ENCODE peak calls at places on chromosomes 5 and 9, in seven cellular contexts. T, D, J, N, B, H and S are unnamed samples.

GRCh38 chr9:4793412-4794005 is 765 bp downstream of the RCL1 start:
- DNase-seq in T (peak; percentile 4), N (no peak), H (no peak), B (no peak), D (no peak), J (no peak), S (no peak)

GRCh38 chr9:105157178-105157583 is 87.3 kb upstream of the SLC44A1 start:
- DNase-seq in N (peak; percentile 60), B (peak; percentile 68), H (peak; percentile 71), J (no peak), T (peak; percentile 71), D (peak; percentile 73), S (no peak)

GRCh38 chr9:128262687-128263086 is 13.1 kb downstream of the GOLGA2 start:
- DNase-seq in B (no peak), T (no peak), J (no peak), H (no peak), D (no peak), N (no peak), S (no peak)

GRCh38 chr5:94891565-94892362 is 273.3 kb downstream of the SLF1 start:
- DNase-seq in N (no peak), J (no peak), T (no peak), H (no peak), D (no peak), B (no peak), S (no peak)

GRCh38 chr5:69001605-69002004 is 92.2 kb upstream of the SLC30A5 start:
- DNase-seq in B (no peak), H (no peak), T (no peak), N (no peak), D (no peak), J (no peak), S (no peak)

GRCh38 chr5:148938535-148938907 is 112.1 kb downstream of the ADRB2 start:
- DNase-seq in B (no peak), H (no peak), D (no peak), N (no peak), J (no peak), T (no peak), S (no peak)

GRCh38 chr9:90915693-90916092 is 114.1 kb downstream of the SYK start:
- DNase-seq in B (no peak), N (no peak), J (no peak), T (no peak), D (peak; percentile 26), H (no peak), S (no peak)

GRCh38 chr5:159451197-159452052 is 121.1 kb upstream of the IL12B start:
- DNase-seq in D (peak; percentile 94), T (peak; percentile 94), J (no peak), N (peak; percentile 88), H (peak; percentile 51), B (no peak), S (no peak)

GRCh38 chr5:155761502-155761901 is 565.5 kb upstream of the SGCD start:
- DNase-seq in N (no peak), D (no peak), H (no peak), T (no peak), B (no peak), J (no peak), S (no peak)

GRCh38 chr9:133930046-133931015 is 61.8 kb downstream of the VAV2 start:
- DNase-seq in T (no peak), B (no peak), H (no peak), J (no peak), D (no peak), N (no peak), S (no peak)

GRCh38 chr5:115100556-115100955 is 69.2 kb downstream of the TRIM36 start:
- DNase-seq in N (no peak), J (no peak), T (peak; percentile 3), D (peak; percentile 10), H (no peak), B (no peak), S (no peak)

GRCh38 chr5:96463106-96463505 is 30.1 kb upstream of the PCSK1 start:
- DNase-seq in H (no peak), B (peak; percentile 13), T (no peak), J (no peak), D (no peak), N (no peak), S (no peak)

GRCh38 chr9:78298046-78298511 is 1.2 kb downstream of the PSAT1 start:
- DNase-seq in D (peak; percentile 24), H (no peak), T (no peak), J (no peak), N (no peak), B (peak; percentile 31), S (no peak)

GRCh38 chr5:93145767-93146166 is 435.3 kb downstream of the NR2F1-AS1 start:
- DNase-seq in H (no peak), T (no peak), B (no peak), D (peak; percentile 16), N (no peak), J (no peak), S (no peak)

GRCh38 chr9:119736478-119737454 is 367.5 kb upstream of the BRINP1 start:
- DNase-seq in H (no peak), N (no peak), J (no peak), B (no peak), T (no peak), D (no peak), S (no peak)

GRCh38 chr5:147830035-147830434 is 1.4 kb downstream of the SPINK1 start:
- DNase-seq in B (no peak), J (no peak), H (no peak), N (no peak), T (no peak), D (no peak), S (no peak)

GRCh38 chr5:134177197-134178171 is 734 bp upstream of the SKP1 start:
- DNase-seq in T (peak; percentile 39), H (peak; percentile 51), B (peak; percentile 61), J (no peak), D (peak; percentile 73), N (no peak), S (peak; percentile 84)

GRCh38 chr5:6475626-6476312 is 27.1 kb downstream of the UBE2QL1 start:
- DNase-seq in H (no peak), T (no peak), J (no peak), D (no peak), B (no peak), N (no peak), S (no peak)

GRCh38 chr9:131117762-131118145 is 7.6 kb upstream of the NUP214 start:
- DNase-seq in J (no peak), T (no peak), D (no peak), B (no peak), N (no peak), H (no peak), S (no peak)

GRCh38 chr5:156147948-156148285 is 179.0 kb upstream of the SGCD start:
- DNase-seq in J (no peak), N (peak; percentile 13), T (no peak), B (no peak), H (no peak), D (no peak), S (no peak)

GRCh38 chr9:133686642-133687575 is 50.7 kb downstream of the DBH start:
- DNase-seq in B (no peak), N (no peak), H (peak; percentile 79), T (no peak), D (no peak), J (no peak), S (no peak)

GRCh38 chr9:96688215-96688614 is 33.1 kb upstream of the PRXL2C start:
- DNase-seq in B (no peak), D (no peak), H (no peak), T (no peak), N (no peak), J (no peak), S (no peak)

GRCh38 chr5:55907927-55908326 is 56.8 kb downstream of the IL31RA start:
- DNase-seq in H (no peak), D (no peak), J (no peak), B (no peak), T (no peak), N (no peak), S (no peak)

GRCh38 chr9:114516913-114517312 is 11.6 kb upstream of the WHRN start:
- DNase-seq in B (no peak), J (no peak), N (no peak), T (peak; percentile 88), H (no peak), D (peak; percentile 84), S (no peak)

GRCh38 chr9:95874303-95874988 is 1.0 kb upstream of the ERCC6L2 start:
- DNase-seq in H (no peak), T (peak; percentile 5), J (no peak), D (peak; percentile 45), B (no peak), N (no peak), S (peak; percentile 1)

GRCh38 chr5:157463621-157464407 is 3.8 kb downstream of the NIPAL4 start:
- DNase-seq in H (no peak), T (peak; percentile 62), J (no peak), N (no peak), D (peak; percentile 81), B (no peak), S (no peak)

GRCh38 chr5:100188339-100188738 is 346.8 kb upstream of the FAM174A start:
- DNase-seq in T (no peak), B (no peak), H (no peak), N (no peak), J (no peak), D (no peak), S (no peak)

GRCh38 chr9:125650271-125650737 is 56.7 kb downstream of the MAPKAP1 start:
- DNase-seq in J (no peak), H (no peak), N (peak; percentile 66), D (peak; percentile 74), B (no peak), T (peak; percentile 63), S (no peak)

GRCh38 chr5:119120893-119121292 is 50.0 kb downstream of the DMXL1 start:
- DNase-seq in H (no peak), T (no peak), N (no peak), B (no peak), J (no peak), D (no peak), S (no peak)

GRCh38 chr9:9893837-9894236 is 719.0 kb downstream of the PTPRD start:
- DNase-seq in D (no peak), B (no peak), T (no peak), H (no peak), J (no peak), N (no peak), S (no peak)

GRCh38 chr5:172417983-172418630 is 36.2 kb downstream of the SH3PXD2B start:
- DNase-seq in N (no peak), H (peak; percentile 92), B (no peak), J (no peak), D (peak; percentile 90), T (peak; percentile 85), S (no peak)

GRCh38 chr5:88826959-88827585 is 55.9 kb downstream of the MEF2C start:
- DNase-seq in D (peak; percentile 57), B (no peak), H (peak; percentile 48), J (no peak), N (peak; percentile 38), T (peak; percentile 68), S (no peak)

GRCh38 chr5:849651-850301 is 1.0 kb downstream of the ZDHHC11 start:
- DNase-seq in N (no peak), H (peak; percentile 68), T (no peak), J (no peak), D (no peak), B (no peak), S (peak; percentile 58)

GRCh38 chr9:92764381-92764987 is at the start of gene BICD2:
- DNase-seq in H (no peak), J (no peak), B (no peak), N (no peak), D (no peak), T (no peak), S (no peak)

GRCh38 chr9:35285731-35286130 is 123.9 kb downstream of the UNC13B start:
- DNase-seq in B (no peak), D (peak; percentile 25), J (no peak), N (no peak), H (no peak), T (no peak), S (no peak)

GRCh38 chr5:170554566-170555267 is 50.9 kb downstream of the KCNIP1 start:
- DNase-seq in J (no peak), N (no peak), T (no peak), D (peak; percentile 8), H (no peak), B (no peak), S (no peak)

GRCh38 chr9:78371981-78372380 is 75.1 kb downstream of the PSAT1 start:
- DNase-seq in N (no peak), D (no peak), J (no peak), H (no peak), T (no peak), B (no peak), S (no peak)